ENCODE peak calls at places on chromosomes 3 and 15, in seven cellular contexts. One of them, this sample, is unnamed.

GRCh38 chr15:68930268-68931022 is at the start of gene SPESP1:
- DNase-seq in GM12878: no peak
- DNase-seq in SK-N-SH: peak
- DNase-seq in HCT116: no peak
- DNase-seq in K562: no peak
- DNase-seq in HepG2: no peak
- DNase-seq in H1: no peak
- DNase-seq in this sample: no peak

GRCh38 chr15:99135194-99135593 is 30.3 kb downstream of the SYNM start:
- DNase-seq in H1: no peak
- DNase-seq in SK-N-SH: no peak
- DNase-seq in GM12878: peak
- DNase-seq in HepG2: peak
- DNase-seq in HCT116: no peak
- DNase-seq in K562: no peak
- DNase-seq in this sample: no peak

GRCh38 chr15:34043391-34043790 is 4.4 kb upstream of the AVEN start:
- DNase-seq in SK-N-SH: no peak
- DNase-seq in K562: no peak
- DNase-seq in HCT116: no peak
- DNase-seq in HepG2: no peak
- DNase-seq in GM12878: no peak
- DNase-seq in H1: no peak
- DNase-seq in this sample: no peak

GRCh38 chr3:22960326-22960984 is 242.7 kb upstream of the UBE2E2 start:
- DNase-seq in SK-N-SH: peak
- DNase-seq in K562: no peak
- DNase-seq in GM12878: no peak
- DNase-seq in HepG2: peak
- DNase-seq in HCT116: peak
- DNase-seq in H1: no peak
- DNase-seq in this sample: peak

GRCh38 chr15:67708500-67708899 is 116.8 kb upstream of the SKOR1 start:
- DNase-seq in GM12878: no peak
- DNase-seq in HepG2: no peak
- DNase-seq in H1: no peak
- DNase-seq in HCT116: no peak
- DNase-seq in K562: no peak
- DNase-seq in SK-N-SH: no peak
- DNase-seq in this sample: no peak

GRCh38 chr15:100910556-100910955 is 8.6 kb upstream of the LRRK1 start:
- DNase-seq in H1: no peak
- DNase-seq in SK-N-SH: no peak
- DNase-seq in HepG2: no peak
- DNase-seq in GM12878: no peak
- DNase-seq in K562: no peak
- DNase-seq in HCT116: no peak
- DNase-seq in this sample: no peak

GRCh38 chr3:50436063-50436674 is 67.3 kb downstream of the CACNA2D2 start:
- DNase-seq in HCT116: peak
- DNase-seq in H1: peak
- DNase-seq in HepG2: peak
- DNase-seq in GM12878: no peak
- DNase-seq in SK-N-SH: peak
- DNase-seq in K562: peak
- DNase-seq in this sample: peak

GRCh38 chr3:67551366-67552016 is 102.9 kb downstream of the SUCLG2 start:
- DNase-seq in GM12878: no peak
- DNase-seq in HepG2: no peak
- DNase-seq in HCT116: no peak
- DNase-seq in K562: no peak
- DNase-seq in SK-N-SH: no peak
- DNase-seq in H1: no peak
- DNase-seq in this sample: no peak

GRCh38 chr3:171685116-171685895 is 125.0 kb downstream of the PLD1 start:
- DNase-seq in HCT116: no peak
- DNase-seq in HepG2: no peak
- DNase-seq in H1: no peak
- DNase-seq in SK-N-SH: no peak
- DNase-seq in K562: no peak
- DNase-seq in GM12878: no peak
- DNase-seq in this sample: no peak

GRCh38 chr3:111610189-111610588 is 15.0 kb upstream of the ZBED2 start:
- DNase-seq in GM12878: peak
- DNase-seq in K562: no peak
- DNase-seq in SK-N-SH: no peak
- DNase-seq in HepG2: no peak
- DNase-seq in HCT116: no peak
- DNase-seq in H1: no peak
- DNase-seq in this sample: no peak

GRCh38 chr3:32816439-32817194 is 1.2 kb upstream of the TRIM71 start:
- DNase-seq in K562: no peak
- DNase-seq in HepG2: peak
- DNase-seq in H1: peak
- DNase-seq in SK-N-SH: peak
- DNase-seq in HCT116: no peak
- DNase-seq in GM12878: no peak
- DNase-seq in this sample: no peak

GRCh38 chr3:110420158-110420641 is 651.4 kb upstream of the NECTIN3 start:
- DNase-seq in HepG2: no peak
- DNase-seq in K562: no peak
- DNase-seq in GM12878: no peak
- DNase-seq in H1: no peak
- DNase-seq in HCT116: peak
- DNase-seq in SK-N-SH: no peak
- DNase-seq in this sample: no peak

GRCh38 chr3:105493305-105493892 is 126.7 kb downstream of the ALCAM start:
- DNase-seq in SK-N-SH: peak
- DNase-seq in K562: no peak
- DNase-seq in HCT116: no peak
- DNase-seq in H1: no peak
- DNase-seq in GM12878: no peak
- DNase-seq in HepG2: no peak
- DNase-seq in this sample: no peak
- TF ChIP-seq JUND in SK-N-SH: no peak
- TF ChIP-seq JUND in K562: no peak
- TF ChIP-seq JUND in HCT116: no peak
- TF ChIP-seq JUND in H1: no peak
- TF ChIP-seq JUND in GM12878: no peak
- TF ChIP-seq JUND in HepG2: no peak
- TF ChIP-seq JUND in this sample: no peak

GRCh38 chr15:55778932-55779331 is 36.0 kb upstream of the PRTG start:
- DNase-seq in SK-N-SH: no peak
- DNase-seq in GM12878: no peak
- DNase-seq in HCT116: no peak
- DNase-seq in K562: no peak
- DNase-seq in H1: no peak
- DNase-seq in HepG2: no peak
- DNase-seq in this sample: no peak

GRCh38 chr15:55770261-55770660 is 27.3 kb upstream of the PRTG start:
- DNase-seq in HCT116: no peak
- DNase-seq in SK-N-SH: no peak
- DNase-seq in K562: no peak
- DNase-seq in HepG2: no peak
- DNase-seq in H1: no peak
- DNase-seq in GM12878: no peak
- DNase-seq in this sample: no peak

GRCh38 chr15:55770808-55771207 is 27.9 kb upstream of the PRTG start:
- DNase-seq in K562: no peak
- DNase-seq in GM12878: no peak
- DNase-seq in HepG2: no peak
- DNase-seq in SK-N-SH: peak
- DNase-seq in H1: no peak
- DNase-seq in HCT116: no peak
- DNase-seq in this sample: no peak

GRCh38 chr15:55775316-55775715 is 32.4 kb upstream of the PRTG start:
- DNase-seq in K562: no peak
- DNase-seq in SK-N-SH: peak
- DNase-seq in GM12878: no peak
- DNase-seq in H1: no peak
- DNase-seq in HepG2: no peak
- DNase-seq in HCT116: no peak
- DNase-seq in this sample: peak

GRCh38 chr15:55774113-55774970 is 31.4 kb upstream of the PRTG start:
- DNase-seq in HepG2: peak
- DNase-seq in K562: peak
- DNase-seq in HCT116: peak
- DNase-seq in GM12878: no peak
- DNase-seq in H1: peak
- DNase-seq in SK-N-SH: peak
- DNase-seq in this sample: peak
- TF ChIP-seq JUND in HepG2: no peak
- TF ChIP-seq JUND in K562: no peak
- TF ChIP-seq JUND in HCT116: no peak
- TF ChIP-seq JUND in GM12878: no peak
- TF ChIP-seq JUND in H1: no peak
- TF ChIP-seq JUND in SK-N-SH: no peak
- TF ChIP-seq JUND in this sample: no peak

GRCh38 chr3:134895181-134895580 is 100.1 kb downstream of the EPHB1 start:
- DNase-seq in SK-N-SH: no peak
- DNase-seq in K562: no peak
- DNase-seq in H1: no peak
- DNase-seq in GM12878: no peak
- DNase-seq in HCT116: no peak
- DNase-seq in HepG2: no peak
- DNase-seq in this sample: no peak

GRCh38 chr3:134896141-134896540 is 101.1 kb downstream of the EPHB1 start:
- DNase-seq in K562: no peak
- DNase-seq in H1: no peak
- DNase-seq in SK-N-SH: no peak
- DNase-seq in GM12878: no peak
- DNase-seq in HCT116: no peak
- DNase-seq in HepG2: no peak
- DNase-seq in this sample: no peak

GRCh38 chr3:134897391-134898131 is 102.5 kb downstream of the EPHB1 start:
- DNase-seq in HCT116: no peak
- DNase-seq in GM12878: no peak
- DNase-seq in K562: no peak
- DNase-seq in H1: no peak
- DNase-seq in HepG2: no peak
- DNase-seq in SK-N-SH: no peak
- DNase-seq in this sample: no peak

GRCh38 chr3:134898315-134898714 is 103.3 kb downstream of the EPHB1 start:
- DNase-seq in K562: no peak
- DNase-seq in GM12878: no peak
- DNase-seq in H1: no peak
- DNase-seq in HepG2: no peak
- DNase-seq in HCT116: no peak
- DNase-seq in SK-N-SH: no peak
- DNase-seq in this sample: no peak

GRCh38 chr3:134896696-134897095 is 101.6 kb downstream of the EPHB1 start:
- DNase-seq in HepG2: no peak
- DNase-seq in H1: no peak
- DNase-seq in SK-N-SH: no peak
- DNase-seq in GM12878: no peak
- DNase-seq in K562: no peak
- DNase-seq in HCT116: no peak
- DNase-seq in this sample: no peak
- TF ChIP-seq JUND in HepG2: no peak
- TF ChIP-seq JUND in H1: no peak
- TF ChIP-seq JUND in SK-N-SH: no peak
- TF ChIP-seq JUND in GM12878: no peak
- TF ChIP-seq JUND in K562: no peak
- TF ChIP-seq JUND in HCT116: no peak
- TF ChIP-seq JUND in this sample: no peak

DNA sequence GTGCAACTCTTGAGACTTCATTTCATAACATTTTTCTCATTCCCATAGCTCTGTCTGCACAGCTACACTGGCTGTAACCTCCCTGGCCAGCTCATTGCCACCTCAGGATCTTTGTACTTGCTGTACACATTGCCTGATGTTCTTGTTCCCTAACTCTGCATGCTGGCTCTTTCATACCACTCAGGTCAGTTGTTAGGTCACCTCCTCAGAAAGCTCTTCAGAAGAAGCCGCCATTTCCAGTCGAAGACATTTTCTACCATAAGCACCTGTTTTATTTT is 176.2 kb downstream of the AKAP13 start:
- DNase-seq in K562: no peak
- DNase-seq in H1: no peak
- DNase-seq in HepG2: no peak
- DNase-seq in SK-N-SH: no peak
- DNase-seq in GM12878: no peak
- DNase-seq in HCT116: no peak
- DNase-seq in this sample: no peak
- TF ChIP-seq JUND in K562: no peak
- TF ChIP-seq JUND in H1: no peak
- TF ChIP-seq JUND in HepG2: no peak
- TF ChIP-seq JUND in SK-N-SH: no peak
- TF ChIP-seq JUND in GM12878: no peak
- TF ChIP-seq JUND in HCT116: no peak
- TF ChIP-seq JUND in this sample: no peak

GRCh38 chr3:142003291-142003690 is 126.8 kb downstream of the ATP1B3 start:
- DNase-seq in HepG2: no peak
- DNase-seq in K562: no peak
- DNase-seq in H1: no peak
- DNase-seq in HCT116: no peak
- DNase-seq in GM12878: no peak
- DNase-seq in SK-N-SH: no peak
- DNase-seq in this sample: no peak

GRCh38 chr3:142004025-142004424 is 127.6 kb downstream of the ATP1B3 start:
- DNase-seq in SK-N-SH: no peak
- DNase-seq in H1: no peak
- DNase-seq in HepG2: no peak
- DNase-seq in HCT116: no peak
- DNase-seq in K562: no peak
- DNase-seq in GM12878: no peak
- DNase-seq in this sample: no peak

GRCh38 chr3:141996437-141996836 is 120.0 kb downstream of the ATP1B3 start:
- DNase-seq in K562: no peak
- DNase-seq in HepG2: no peak
- DNase-seq in GM12878: no peak
- DNase-seq in H1: no peak
- DNase-seq in HCT116: no peak
- DNase-seq in SK-N-SH: no peak
- DNase-seq in this sample: no peak

GRCh38 chr3:141998674-141999290 is 122.3 kb downstream of the ATP1B3 start:
- DNase-seq in GM12878: no peak
- DNase-seq in K562: no peak
- DNase-seq in HepG2: peak
- DNase-seq in H1: no peak
- DNase-seq in SK-N-SH: peak
- DNase-seq in HCT116: no peak
- DNase-seq in this sample: peak

GRCh38 chr3:142000341-142000870 is 124.0 kb downstream of the ATP1B3 start:
- DNase-seq in HCT116: no peak
- DNase-seq in SK-N-SH: no peak
- DNase-seq in K562: no peak
- DNase-seq in HepG2: no peak
- DNase-seq in GM12878: no peak
- DNase-seq in H1: no peak
- DNase-seq in this sample: peak
- TF ChIP-seq JUND in HCT116: no peak
- TF ChIP-seq JUND in SK-N-SH: no peak
- TF ChIP-seq JUND in K562: no peak
- TF ChIP-seq JUND in HepG2: no peak
- TF ChIP-seq JUND in GM12878: no peak
- TF ChIP-seq JUND in H1: no peak
- TF ChIP-seq JUND in this sample: no peak

GRCh38 chr15:53454843-53455721 is 304.4 kb downstream of the WDR72 start:
- DNase-seq in HCT116: no peak
- DNase-seq in GM12878: no peak
- DNase-seq in H1: no peak
- DNase-seq in SK-N-SH: no peak
- DNase-seq in K562: no peak
- DNase-seq in HepG2: peak
- DNase-seq in this sample: no peak
- TF ChIP-seq JUND in HCT116: no peak
- TF ChIP-seq JUND in GM12878: no peak
- TF ChIP-seq JUND in H1: no peak
- TF ChIP-seq JUND in SK-N-SH: no peak
- TF ChIP-seq JUND in K562: no peak
- TF ChIP-seq JUND in HepG2: peak
- TF ChIP-seq JUND in this sample: no peak

GRCh38 chr15:88440021-88440420 is 27.2 kb downstream of the MRPL46 start:
- DNase-seq in SK-N-SH: no peak
- DNase-seq in HCT116: no peak
- DNase-seq in HepG2: no peak
- DNase-seq in H1: no peak
- DNase-seq in K562: no peak
- DNase-seq in GM12878: no peak
- DNase-seq in this sample: peak
- TF ChIP-seq JUND in SK-N-SH: no peak
- TF ChIP-seq JUND in HCT116: no peak
- TF ChIP-seq JUND in HepG2: no peak
- TF ChIP-seq JUND in H1: no peak
- TF ChIP-seq JUND in K562: no peak
- TF ChIP-seq JUND in GM12878: no peak
- TF ChIP-seq JUND in this sample: no peak